ENCODE peak calls at places on chromosome 3, in four cellular contexts. H is K562, V is WTC11, W is GM12878. J is an unnamed sample.

GRCh38 chr3:134476306-134476705 is 9.5 kb downstream of the ANAPC13 start:
- DNase-seq in H (no peak), W (no peak), V (no peak), J (no peak)

GRCh38 chr3:44184319-44184953 is 57.2 kb upstream of the TOPAZ1 start:
- DNase-seq in W (no peak), V (peak; percentile 13), H (peak; percentile 9), J (no peak)

GRCh38 chr3:108620250-108620649 is 30.7 kb downstream of the DZIP3 start:
- DNase-seq in W (no peak), H (no peak), V (no peak), J (no peak)

GRCh38 chr3:197501879-197502620 is 53.7 kb downstream of the BDH1 start:
- DNase-seq in H (no peak), W (peak; percentile 57), V (peak; percentile 81), J (peak; percentile 78)

GRCh38 chr3:138389144-138389601 is 40.8 kb downstream of the MRAS start:
- DNase-seq in W (no peak), V (no peak), H (no peak), J (no peak)

GRCh38 chr3:11835028-11835639 is 11.6 kb downstream of the TAMM41 start:
- DNase-seq in W (no peak), V (no peak), H (no peak), J (no peak)

GRCh38 chr3:58066842-58067241 is 58.6 kb downstream of the FLNB start:
- DNase-seq in V (no peak), W (no peak), H (no peak), J (peak; percentile 27)

GRCh38 chr3:133097214-133097613 is 59.0 kb downstream of the TMEM108 start:
- DNase-seq in W (no peak), V (no peak), H (no peak), J (no peak)

GRCh38 chr3:26058774-26059455 is 269.0 kb downstream of the OXSM start:
- DNase-seq in V (no peak), W (no peak), H (no peak), J (no peak)

GRCh38 chr3:67090472-67090871 is 92.4 kb downstream of the KBTBD8 start:
- DNase-seq in V (no peak), H (no peak), W (no peak), J (no peak)

GRCh38 chr3:100269410-100270217 is 8.8 kb downstream of the TBC1D23 start:
- DNase-seq in V (no peak), H (no peak), W (no peak), J (no peak)

GRCh38 chr3:69012836-69013255 is 638 bp downstream of the EOGT start:
- DNase-seq in W (no peak), V (peak; percentile 47), H (peak; percentile 47), J (peak; percentile 22)

GRCh38 chr3:145190138-145190537 is 970.8 kb downstream of the PLOD2 start:
- DNase-seq in H (no peak), W (no peak), V (no peak), J (no peak)

GRCh38 chr3:122246214-122246613 is 62.7 kb downstream of the CASR start:
- DNase-seq in V (no peak), H (no peak), W (no peak), J (no peak)

GRCh38 chr3:122255757-122256439 is 69.2 kb upstream of the CSTA start:
- DNase-seq in W (no peak), V (no peak), H (no peak), J (peak; percentile 7)

GRCh38 chr3:122247825-122248185 is 64.3 kb downstream of the CASR start:
- DNase-seq in V (no peak), W (no peak), H (no peak), J (no peak)

GRCh38 chr3:122247087-122247824 is 63.8 kb downstream of the CASR start:
- DNase-seq in V (no peak), H (no peak), W (no peak), J (no peak)

GRCh38 chr3:122251428-122251827 is 68.0 kb downstream of the CASR start:
- DNase-seq in V (no peak), W (no peak), H (no peak), J (no peak)
- TF ChIP-seq NR2C2 in V (no peak), W (no peak), H (no peak), J (no peak)

GRCh38 chr3:124275421-124275820 is 283.5 kb upstream of the ROPN1 start:
- DNase-seq in W (no peak), V (no peak), H (no peak), J (no peak)
- TF ChIP-seq NR2C2 in W (no peak), V (no peak), H (no peak), J (no peak)

GRCh38 chr3:187210555-187211327 is 13.5 kb downstream of the RTP1 start:
- DNase-seq in H (peak; percentile 25), W (no peak), V (no peak), J (no peak)
- TF ChIP-seq NR2C2 in H (peak; percentile 56), W (no peak), V (no peak), J (no peak)

GRCh38 chr3:28840976-28841376 is 439.9 kb upstream of the RBMS3 start:
- DNase-seq in V (no peak), H (no peak), W (peak; percentile 40), J (no peak)
- TF ChIP-seq NR2C2 in V (no peak), H (no peak), W (no peak), J (no peak)

J was measured in HepG2.